ENCODE peak calls at places on chromosome 7, in six cellular contexts. One of them, this sample, is unnamed.

GRCh38 chr7:12913002-12913401 is 225.6 kb downstream of the ARL4A start:
- DNase-seq in aorta: no peak
- DNase-seq in neural progenitor cell: no peak
- DNase-seq in chondrocyte: no peak
- DNase-seq in MM.1S: no peak
- DNase-seq in GM12865: no peak
- DNase-seq in this sample: no peak

GRCh38 chr7:139618482-139619366 is 95.2 kb downstream of the CLEC2L start:
- DNase-seq in aorta: peak
- DNase-seq in neural progenitor cell: peak
- DNase-seq in chondrocyte: no peak
- DNase-seq in MM.1S: peak
- DNase-seq in GM12865: peak
- DNase-seq in this sample: peak

GRCh38 chr7:117673839-117674238 is 194.0 kb downstream of the CFTR start:
- DNase-seq in aorta: no peak
- DNase-seq in neural progenitor cell: no peak
- DNase-seq in chondrocyte: no peak
- DNase-seq in MM.1S: peak
- DNase-seq in GM12865: peak
- DNase-seq in this sample: no peak

GRCh38 chr7:601573-602340 is 82.1 kb upstream of the PDGFA start:
- DNase-seq in aorta: peak
- DNase-seq in neural progenitor cell: no peak
- DNase-seq in chondrocyte: no peak
- DNase-seq in MM.1S: no peak
- DNase-seq in GM12865: peak
- DNase-seq in this sample: peak

GRCh38 chr7:11655163-11655562 is 176.8 kb downstream of the THSD7A start:
- DNase-seq in aorta: no peak
- DNase-seq in neural progenitor cell: no peak
- DNase-seq in chondrocyte: no peak
- DNase-seq in MM.1S: no peak
- DNase-seq in GM12865: no peak
- DNase-seq in this sample: no peak

GRCh38 chr7:19561121-19561805 is 147.6 kb downstream of the POLR1F start:
- DNase-seq in aorta: no peak
- DNase-seq in neural progenitor cell: no peak
- DNase-seq in chondrocyte: no peak
- DNase-seq in MM.1S: no peak
- DNase-seq in GM12865: no peak
- DNase-seq in this sample: no peak

GRCh38 chr7:44762300-44762699 is 13.7 kb downstream of the ZMIZ2 start:
- DNase-seq in aorta: no peak
- DNase-seq in neural progenitor cell: no peak
- DNase-seq in chondrocyte: peak
- DNase-seq in MM.1S: no peak
- DNase-seq in GM12865: no peak
- DNase-seq in this sample: no peak

GRCh38 chr7:101911800-101912705 is 94.6 kb downstream of the CUX1 start:
- DNase-seq in aorta: peak
- DNase-seq in neural progenitor cell: no peak
- DNase-seq in chondrocyte: peak
- DNase-seq in MM.1S: no peak
- DNase-seq in GM12865: no peak
- DNase-seq in this sample: no peak

GRCh38 chr7:40918701-40919271 is 784.0 kb downstream of the SUGCT start:
- DNase-seq in aorta: no peak
- DNase-seq in neural progenitor cell: no peak
- DNase-seq in chondrocyte: no peak
- DNase-seq in MM.1S: no peak
- DNase-seq in GM12865: no peak
- DNase-seq in this sample: no peak

GRCh38 chr7:155104913-155105312 is 34.8 kb downstream of the HTR5A start:
- DNase-seq in aorta: no peak
- DNase-seq in neural progenitor cell: no peak
- DNase-seq in chondrocyte: no peak
- DNase-seq in MM.1S: no peak
- DNase-seq in GM12865: no peak
- DNase-seq in this sample: no peak

GRCh38 chr7:82789883-82790609 is 346.5 kb upstream of the CACNA2D1 start:
- DNase-seq in aorta: no peak
- DNase-seq in neural progenitor cell: no peak
- DNase-seq in chondrocyte: no peak
- DNase-seq in MM.1S: no peak
- DNase-seq in GM12865: no peak
- DNase-seq in this sample: no peak

GRCh38 chr7:70051726-70052125 is 453.5 kb downstream of the AUTS2 start:
- DNase-seq in aorta: no peak
- DNase-seq in neural progenitor cell: no peak
- DNase-seq in chondrocyte: no peak
- DNase-seq in MM.1S: no peak
- DNase-seq in GM12865: no peak
- DNase-seq in this sample: no peak

GRCh38 chr7:139602143-139602722 is 78.7 kb downstream of the CLEC2L start:
- DNase-seq in aorta: no peak
- DNase-seq in neural progenitor cell: peak
- DNase-seq in chondrocyte: no peak
- DNase-seq in MM.1S: peak
- DNase-seq in GM12865: peak
- DNase-seq in this sample: no peak

GRCh38 chr7:151061241-151062110 is 2.1 kb downstream of the SLC4A2 start:
- DNase-seq in aorta: no peak
- DNase-seq in neural progenitor cell: peak
- DNase-seq in chondrocyte: no peak
- DNase-seq in MM.1S: no peak
- DNase-seq in GM12865: no peak
- DNase-seq in this sample: no peak

GRCh38 chr7:104973909-104974415 is 40.0 kb upstream of the KMT2E start:
- DNase-seq in aorta: no peak
- DNase-seq in neural progenitor cell: no peak
- DNase-seq in chondrocyte: no peak
- DNase-seq in MM.1S: no peak
- DNase-seq in GM12865: no peak
- DNase-seq in this sample: no peak

GRCh38 chr7:14321947-14322346 is 332.5 kb upstream of the ETV1 start:
- DNase-seq in aorta: no peak
- DNase-seq in neural progenitor cell: no peak
- DNase-seq in chondrocyte: no peak
- DNase-seq in MM.1S: no peak
- DNase-seq in GM12865: no peak
- DNase-seq in this sample: no peak